ENCODE peak calls at places on chromosomes 5 and 9, in five cellular contexts. V is tibial artery; Z is CD8-positive, alpha-beta T cell; L is ovary; O is uterus. I is an unnamed sample. For H3K4me1, the result is how much of the 10 kb centered on the place peaks cover.

GRCh38 chr9:35489313-35490154 is at the start of gene RUSC2:
- DNase-seq in O (peak), V (peak), L (peak), Z (peak), I (peak)

GRCh38 chr9:20714442-20715415 is 30.7 kb downstream of the FOCAD start:
- DNase-seq in L (no peak), O (no peak), Z (no peak), V (no peak), I (no peak)

GRCh38 chr9:2019723-2020122 is 4.6 kb downstream of the SMARCA2 start:
- DNase-seq in Z (no peak), V (no peak), L (no peak), O (no peak), I (no peak)

GRCh38 chr5:159303286-159303685 is 27.0 kb downstream of the IL12B start:
- DNase-seq in O (no peak), V (no peak), L (no peak), Z (no peak), I (no peak)

GRCh38 chr5:62640437-62640836 is 61.8 kb downstream of the LRRC70 start:
- DNase-seq in Z (no peak), O (no peak), L (no peak), V (no peak), I (no peak)

GRCh38 chr5:1312993-1313833 is 18.3 kb upstream of the TERT start:
- DNase-seq in Z (peak), V (no peak), O (peak), L (no peak), I (peak)

GRCh38 chr5:18792145-18792544 is 1157.9 kb downstream of the TAF11L14 start:
- DNase-seq in O (no peak), L (no peak), V (no peak), Z (no peak), I (no peak)

GRCh38 chr5:154516475-154516874 is 38.4 kb upstream of the HAND1 start:
- DNase-seq in V (no peak), Z (no peak), L (no peak), O (no peak), I (no peak)

GRCh38 chr9:134295101-134295745 is 31.0 kb upstream of the RXRA start:
- DNase-seq in V (no peak), O (no peak), Z (no peak), L (no peak), I (peak)

GRCh38 chr9:15416880-15417279 is 5.8 kb upstream of the SNAPC3 start:
- DNase-seq in V (no peak), Z (no peak), L (no peak), O (peak), I (no peak)

GRCh38 chr5:72380491-72381274 is 60.5 kb downstream of the PTCD2 start:
- DNase-seq in O (no peak), L (no peak), V (no peak), Z (no peak), I (peak)

GRCh38 chr5:59597690-59598546 is 295.6 kb downstream of the PDE4D start:
- DNase-seq in L (no peak), V (no peak), Z (no peak), O (no peak), I (no peak)

GRCh38 chr9:35972093-35972492 is 14.1 kb upstream of the OR2S2 start:
- DNase-seq in O (no peak), L (no peak), V (no peak), Z (peak), I (no peak)

GRCh38 chr5:149240354-149240998 is 31.2 kb upstream of the AFAP1L1 start:
- DNase-seq in V (no peak), Z (peak), O (no peak), L (no peak), I (no peak)

GRCh38 chr5:76590027-76590426 is 33.2 kb downstream of the F2RL2 start:
- DNase-seq in L (no peak), O (no peak), V (no peak), Z (no peak), I (no peak)

GRCh38 chr9:88990721-88991065 is 575 bp upstream of the S1PR3 start:
- DNase-seq in O (no peak), L (no peak), V (no peak), Z (no peak), I (no peak)

GRCh38 chr5:36363101-36363500 is 61.4 kb upstream of the RANBP3L start:
- DNase-seq in L (no peak), V (no peak), Z (no peak), O (no peak), I (no peak)

GRCh38 chr5:133384120-133384855 is 228.1 kb downstream of the FSTL4 start:
- DNase-seq in O (no peak), V (no peak), Z (no peak), L (no peak), I (no peak)

GRCh38 chr5:172775326-172776234 is 4.6 kb upstream of the DUSP1 start:
- DNase-seq in L (no peak), Z (no peak), O (peak), V (peak), I (no peak)

GRCh38 chr9:74413876-74414275 is 83.3 kb upstream of the RORB start:
- DNase-seq in Z (no peak), O (no peak), L (no peak), V (no peak), I (no peak)

GRCh38 chr5:135196483-135196882 is 162.5 kb upstream of the PITX1 start:
- DNase-seq in Z (no peak), O (no peak), V (no peak), L (no peak), I (no peak)

GRCh38 chr9:128946945-128947422 is 419 bp downstream of the DOLK start:
- DNase-seq in O (no peak), L (peak), V (no peak), Z (peak), I (peak)

GRCh38 chr5:80915716-80916115 is 44.4 kb upstream of the RASGRF2 start:
- DNase-seq in O (no peak), V (no peak), Z (no peak), L (no peak), I (no peak)

GRCh38 chr5:6510132-6510531 is 61.5 kb downstream of the UBE2QL1 start:
- DNase-seq in Z (no peak), L (no peak), O (no peak), V (no peak), I (no peak)

GRCh38 chr5:78577051-78577807 is 71.3 kb downstream of the LHFPL2 start:
- DNase-seq in V (peak), L (no peak), Z (no peak), O (no peak), I (no peak)

GRCh38 chr9:126499005-126499910 is 114.5 kb upstream of the LMX1B start:
- DNase-seq in V (no peak), Z (peak), O (peak), L (peak), I (peak)

GRCh38 chr5:1175015-1175414 is 26.4 kb upstream of the SLC6A19 start:
- DNase-seq in Z (no peak), V (no peak), L (no peak), O (no peak), I (peak)

GRCh38 chr5:92552206-92553160 is 1028.5 kb downstream of the NR2F1-AS1 start:
- DNase-seq in L (no peak), V (no peak), O (no peak), Z (no peak), I (no peak)

GRCh38 chr9:116524778-116525470 is 162.2 kb upstream of the TRIM32 start:
- DNase-seq in L (no peak), V (no peak), O (no peak), Z (no peak), I (no peak)

GRCh38 chr9:75504721-75505120 is 385.8 kb upstream of the PCSK5 start:
- DNase-seq in V (peak), L (no peak), O (no peak), Z (no peak), I (no peak)

GRCh38 chr9:114395768-114396167 is 8.0 kb upstream of the AKNA start:
- DNase-seq in O (no peak), L (no peak), Z (no peak), V (no peak), I (no peak)

GRCh38 chr5:126368239-126368812 is 54.9 kb upstream of the GRAMD2B start:
- DNase-seq in Z (no peak), V (no peak), L (no peak), O (peak), I (no peak)

GRCh38 chr9:91730806-91731205 is 219.2 kb downstream of the ROR2 start:
- DNase-seq in L (no peak), V (no peak), O (no peak), Z (no peak), I (no peak)

GRCh38 chr5:39256472-39256871 is 37.1 kb upstream of the FYB1 start:
- DNase-seq in Z (no peak), L (no peak), V (no peak), O (no peak), I (no peak)

GRCh38 chr5:172008689-172009141 is 2.3 kb upstream of the FBXW11 start:
- DNase-seq in V (no peak), O (no peak), Z (no peak), L (no peak), I (no peak)

GRCh38 chr9:98780059-98780749 is 16.2 kb downstream of the ANKS6 start:
- DNase-seq in O (no peak), V (no peak), Z (no peak), L (no peak), I (no peak)

DNA sequence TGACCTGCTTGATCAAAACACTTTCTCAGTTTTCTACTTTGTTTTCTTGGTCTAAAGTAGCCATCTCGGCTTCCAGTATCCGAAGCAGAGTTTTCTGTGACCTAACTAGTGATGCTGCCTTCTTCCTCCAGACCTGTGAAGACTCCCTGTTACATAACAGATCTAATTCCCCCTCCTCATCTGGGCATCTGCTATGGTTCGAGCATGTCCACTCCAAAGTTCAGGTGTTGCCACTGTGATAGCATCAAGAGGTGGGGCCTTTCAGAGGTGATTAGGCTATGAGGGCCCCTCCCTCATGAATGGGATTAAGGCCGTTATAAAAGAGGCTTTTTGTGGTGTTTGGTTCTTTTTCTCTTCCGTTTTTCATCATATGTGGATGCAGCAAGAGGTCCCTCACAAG is 20.3 kb downstream of the TTC23L start:
- DNase-seq in O (no peak), L (no peak), Z (no peak), V (no peak), I (no peak)
- H3K4me1 ChIP-seq in O (under half), L (under half), Z (under half), V (under half), I (under half)

GRCh38 chr5:142441638-142442037 is 116.8 kb upstream of the SPRY4 start:
- DNase-seq in Z (no peak), V (no peak), L (no peak), O (peak), I (no peak)

GRCh38 chr5:142437563-142437962 is 112.7 kb upstream of the SPRY4 start:
- DNase-seq in O (no peak), Z (no peak), L (no peak), V (no peak), I (no peak)

GRCh38 chr5:142438573-142438972 is 113.8 kb upstream of the SPRY4 start:
- DNase-seq in L (no peak), O (no peak), Z (no peak), V (no peak), I (no peak)

GRCh38 chr5:142435410-142436115 is 110.7 kb upstream of the SPRY4 start:
- DNase-seq in L (no peak), V (no peak), Z (no peak), O (no peak), I (no peak)

DNA sequence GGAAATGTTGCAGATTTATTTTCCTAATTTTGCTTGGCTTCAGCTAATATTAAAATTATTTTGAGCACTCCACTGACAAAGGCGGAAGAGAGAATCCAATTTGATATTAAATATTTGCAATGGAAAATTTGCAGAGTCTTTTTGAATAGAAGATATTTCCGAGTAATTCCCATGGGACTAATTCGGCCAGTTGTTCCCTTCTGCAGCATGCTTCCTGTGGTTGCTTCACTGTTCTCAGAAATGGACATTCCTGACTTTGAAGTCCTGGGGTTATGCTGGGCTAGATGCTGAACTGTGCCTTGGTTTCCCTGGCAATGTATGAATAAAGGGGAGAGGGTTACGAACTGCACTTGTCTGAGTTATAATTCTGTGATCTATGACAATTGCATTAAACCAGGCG is 114.4 kb upstream of the SPRY4 start:
- DNase-seq in L (no peak), Z (no peak), V (no peak), O (no peak), I (no peak)
- H3K27ac ChIP-seq in L (no peak), Z (no peak), V (no peak), O (no peak), I (no peak)

DNA sequence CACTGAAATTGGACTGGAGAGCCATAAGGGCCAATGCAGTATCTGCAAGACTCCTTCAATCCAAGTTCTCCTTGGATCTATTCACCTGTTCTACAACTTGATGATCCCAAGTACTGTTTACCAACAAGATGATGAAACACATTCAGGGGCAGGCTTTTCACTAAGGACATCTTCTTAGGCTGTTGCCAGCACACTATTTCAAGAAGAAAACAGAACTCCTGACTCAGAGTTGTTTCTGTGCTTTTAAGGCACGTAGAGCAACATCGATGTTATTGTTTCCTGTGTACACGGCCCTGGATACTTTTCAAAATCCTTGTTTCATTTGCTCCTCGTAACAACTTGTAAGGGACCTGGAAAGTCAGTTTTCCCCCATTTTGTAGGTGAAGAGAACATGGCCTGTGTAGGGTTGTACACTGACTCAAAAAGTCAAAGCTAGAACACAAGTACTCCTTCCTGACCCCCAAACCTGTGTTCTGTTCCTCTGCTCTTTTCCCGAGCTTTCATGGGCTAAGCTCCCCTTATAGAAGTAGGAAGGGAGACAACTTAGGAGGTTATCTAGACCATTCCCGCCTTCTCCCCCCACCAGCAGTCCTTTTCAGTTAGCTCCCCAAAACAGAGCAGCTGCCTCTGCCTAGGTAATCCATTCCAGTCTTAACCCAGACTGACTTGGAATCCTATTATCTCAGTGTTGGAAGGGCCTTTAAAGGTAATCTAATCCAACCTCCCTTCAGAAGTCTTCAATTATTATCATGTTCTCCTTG is 5.2 kb upstream of the MGAT1 start:
- DNase-seq in L (peak), V (peak), O (no peak), Z (no peak), I (no peak)
- H3K4me1 ChIP-seq in L (under half), V (under half), O (under half), Z (half or more), I (under half)

GRCh38 chr9:90308746-90309145 is 333.9 kb downstream of the DIRAS2 start:
- DNase-seq in Z (no peak), L (no peak), O (no peak), V (no peak), I (no peak)
- H3K27ac ChIP-seq in Z (no peak), L (no peak), O (no peak), V (no peak), I (no peak)

DNA sequence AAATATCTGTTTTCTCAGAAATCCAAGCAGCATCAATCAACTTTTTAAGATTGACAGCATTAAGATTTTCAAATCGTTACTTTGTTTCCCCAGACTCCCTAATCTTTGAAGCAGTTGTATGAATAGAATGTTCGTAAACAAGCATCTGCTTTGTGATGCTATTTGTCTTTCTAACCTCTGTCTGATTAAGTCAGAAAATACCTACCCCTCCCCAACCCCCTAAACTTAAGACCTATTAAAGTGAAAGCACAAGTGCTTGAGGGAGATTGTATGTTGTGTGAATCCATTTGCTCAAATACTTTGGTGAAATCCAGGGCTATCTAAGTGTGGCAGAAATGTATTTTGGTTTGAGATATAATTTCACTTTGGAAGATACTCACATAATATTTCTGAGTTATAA is 47.9 kb upstream of the C5orf47 start:
- DNase-seq in V (no peak), O (no peak), L (no peak), Z (no peak), I (no peak)
- H3K4me1 ChIP-seq in V (under half), O (under half), L (under half), Z (under half), I (under half)

GRCh38 chr9:4325113-4325512 is 25.2 kb upstream of the GLIS3 start:
- DNase-seq in V (no peak), O (no peak), L (no peak), Z (no peak), I (no peak)
- H3K27ac ChIP-seq in V (peak), O (no peak), L (no peak), Z (no peak), I (no peak)

DNA sequence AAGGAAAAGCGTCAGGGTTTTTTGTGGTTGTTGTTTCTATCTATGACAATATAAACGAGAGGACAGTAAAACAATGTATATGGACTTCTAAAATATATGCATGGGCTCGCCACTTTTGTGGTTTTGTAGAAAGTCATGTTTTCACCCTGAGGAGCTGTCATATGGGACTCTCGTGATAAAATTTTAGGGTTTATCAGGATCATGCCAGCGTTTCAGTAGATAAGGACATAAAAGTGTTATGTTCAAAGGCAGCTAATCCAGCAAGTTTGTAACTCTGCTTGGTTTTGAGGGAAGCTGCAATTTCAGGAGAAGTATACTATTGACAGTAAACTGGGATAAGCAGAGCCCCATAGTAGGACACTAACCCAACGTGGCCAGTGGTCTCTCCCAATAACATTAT is 120.3 kb downstream of the CDC42SE2 start:
- DNase-seq in V (no peak), L (no peak), Z (no peak), O (no peak), I (no peak)
- H3K4me1 ChIP-seq in V (under half), L (under half), Z (half or more), O (under half), I (under half)

GRCh38 chr9:121661328-121661727 is 9.9 kb downstream of the DAB2IP start:
- DNase-seq in O (no peak), L (no peak), V (no peak), Z (no peak), I (no peak)
- H3K27ac ChIP-seq in O (no peak), L (no peak), V (no peak), Z (no peak), I (no peak)

GRCh38 chr5:54753034-54753433 is 232.4 kb downstream of the ESM1 start:
- DNase-seq in O (no peak), L (no peak), Z (no peak), V (no peak), I (peak)

GRCh38 chr5:54753753-54754152 is 231.6 kb downstream of the ESM1 start:
- DNase-seq in L (no peak), O (no peak), V (no peak), Z (no peak), I (no peak)

GRCh38 chr5:54754878-54755277 is 230.5 kb downstream of the ESM1 start:
- DNase-seq in L (no peak), V (no peak), O (no peak), Z (no peak), I (no peak)

GRCh38 chr5:54756301-54756700 is 229.1 kb downstream of the ESM1 start:
- DNase-seq in Z (no peak), L (no peak), V (no peak), O (no peak), I (no peak)

DNA sequence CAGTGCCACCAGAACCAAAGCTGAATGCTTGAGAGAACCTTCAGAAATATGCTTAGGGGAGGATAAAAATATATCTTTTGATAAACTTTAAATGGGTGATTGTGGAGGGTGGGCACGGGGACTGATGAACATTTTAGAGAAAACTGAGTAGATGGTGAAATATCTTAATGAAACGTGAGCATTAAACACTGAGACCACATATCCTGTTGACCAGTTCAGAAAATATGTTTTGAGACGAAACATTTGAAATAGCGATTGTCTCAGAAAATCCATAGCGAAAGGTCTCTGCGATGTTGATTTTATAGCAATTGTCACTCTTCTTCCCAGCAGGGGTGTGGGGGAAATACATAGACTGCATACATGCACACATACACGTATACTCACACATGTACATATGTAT is 231.0 kb downstream of the ESM1 start:
- DNase-seq in L (no peak), Z (no peak), V (no peak), O (no peak), I (no peak)
- H3K4me1 ChIP-seq in L (under half), Z (under half), V (under half), O (under half), I (under half)